ENCODE peak calls at places on chromosomes 3 and 15, in nine cellular contexts. X, J, S, Q, I, D, B, U and V are unnamed samples.

GRCh38 chr15:83764201-83764839 is 110.4 kb downstream of the ADAMTSL3 start:
- DNase-seq in X (no peak), J (no peak), S (no peak), Q (no peak), I (no peak), D (no peak), B (no peak), U (no peak), V (no peak)

GRCh38 chr3:29280675-29281264 is at the start of gene RBMS3:
- DNase-seq in X (peak), J (peak), S (peak), Q (peak), I (peak), D (peak), B (peak), U (peak), V (peak)

GRCh38 chr15:70111203-70112017 is 13.7 kb upstream of the TLE3 start:
- DNase-seq in X (no peak), J (no peak), S (peak), Q (peak), I (peak), D (peak), B (peak), U (peak), V (no peak)

GRCh38 chr15:81809543-81809942 is 236.3 kb downstream of the MEX3B start:
- DNase-seq in X (no peak), J (no peak), S (no peak), Q (peak), I (peak), D (peak), B (peak), U (peak), V (no peak)

GRCh38 chr3:197181751-197182150 is 116.7 kb downstream of the DLG1 start:
- DNase-seq in X (no peak), J (no peak), S (peak), Q (peak), I (peak), D (no peak), B (peak), U (peak), V (no peak)

GRCh38 chr3:156474560-156475389 is 80.1 kb downstream of the SSR3 start:
- DNase-seq in X (no peak), J (peak), S (no peak), Q (peak), I (no peak), D (peak), B (no peak), U (peak), V (peak)

GRCh38 chr3:131216801-131217200 is 164.8 kb upstream of the NUDT16 start:
- DNase-seq in X (peak), J (peak), S (no peak), Q (peak), I (peak), D (no peak), B (peak), U (peak), V (no peak)

GRCh38 chr3:70811880-70812279 is 499.4 kb upstream of the MDFIC2 start:
- DNase-seq in X (no peak), J (peak), S (peak), Q (peak), I (peak), D (peak), B (peak), U (peak), V (no peak)

GRCh38 chr15:101046826-101047225 is 127.7 kb downstream of the LRRK1 start:
- DNase-seq in X (no peak), J (no peak), S (no peak), Q (no peak), I (no peak), D (no peak), B (no peak), U (no peak), V (no peak)

GRCh38 chr3:114092151-114093000 is 35.8 kb downstream of the QTRT2 start:
- DNase-seq in X (no peak), J (peak), S (no peak), Q (peak), I (no peak), D (peak), B (no peak), U (peak), V (no peak)

GRCh38 chr3:104437891-104438290 is 928.8 kb upstream of the ALCAM start:
- DNase-seq in X (no peak), J (peak), S (no peak), Q (peak), I (peak), D (no peak), B (peak), U (peak), V (no peak)

GRCh38 chr3:17845026-17845425 is 102.6 kb upstream of the TBC1D5 start:
- DNase-seq in X (no peak), J (no peak), S (no peak), Q (peak), I (no peak), D (no peak), B (no peak), U (peak), V (no peak)

DNA sequence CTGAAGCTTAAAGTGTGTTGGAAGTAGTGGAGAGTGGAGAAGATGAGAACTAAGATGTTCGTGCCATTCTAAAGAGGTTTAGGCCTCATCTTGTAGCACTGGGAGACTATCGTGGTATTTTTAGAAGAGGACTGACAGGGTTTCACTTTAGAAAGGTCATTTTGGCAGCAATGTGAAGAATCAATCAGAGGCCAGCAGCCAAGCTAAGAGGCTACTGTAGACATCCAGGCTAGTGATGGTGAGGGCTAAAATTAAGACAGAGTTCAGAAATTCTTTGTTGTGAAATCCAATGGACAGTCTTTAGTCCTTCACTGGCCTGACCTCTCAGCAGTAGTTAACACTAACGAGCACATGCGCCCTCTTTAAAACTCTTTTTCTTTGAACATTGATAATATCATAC is 288.2 kb downstream of the TBL1XR1 start:
- DNase-seq in X (no peak), J (no peak), S (no peak), Q (no peak), I (no peak), D (no peak), B (no peak), U (no peak), V (no peak)
- TF ChIP-seq CTCF in X (no peak), J (no peak), S (no peak), Q (no peak), I (no peak), D (no peak), B (no peak), U (no peak), V (no peak)

DNA sequence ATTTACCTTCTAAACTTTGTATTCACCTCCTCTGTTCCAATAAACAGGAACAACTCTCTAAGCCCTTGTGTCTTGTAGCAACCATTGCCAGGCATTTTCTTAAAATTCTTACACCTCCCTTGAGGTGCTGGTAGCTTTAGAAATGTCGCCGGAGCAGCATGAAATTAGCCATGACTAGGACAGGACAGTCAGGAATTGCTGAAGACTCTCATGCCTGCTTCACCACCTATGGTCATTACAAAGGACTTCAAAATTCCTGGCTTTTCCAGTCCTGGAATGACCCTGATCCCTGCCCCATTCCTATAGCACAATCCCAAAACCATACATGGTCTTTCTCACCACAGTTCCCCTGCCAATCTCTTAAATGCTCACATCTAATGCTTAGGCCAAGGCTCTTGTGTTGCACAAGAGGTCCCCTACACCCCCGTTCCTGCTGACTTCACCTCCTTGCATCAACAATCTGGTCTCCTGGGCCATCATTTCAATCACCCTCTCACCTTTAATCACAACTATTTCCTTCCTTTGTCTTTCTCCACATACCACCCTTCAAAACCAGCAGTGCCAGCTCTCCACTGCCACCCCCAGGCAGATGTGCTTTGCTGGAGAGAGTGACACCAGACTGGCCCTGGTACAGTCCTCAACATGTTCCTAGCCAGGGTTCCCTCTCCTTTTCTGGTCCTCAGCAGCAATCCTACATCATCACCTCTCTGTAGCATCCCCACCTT is 113.2 kb upstream of the TJP1 start:
- DNase-seq in X (no peak), J (peak), S (no peak), Q (no peak), I (no peak), D (peak), B (no peak), U (no peak), V (no peak)
- TF ChIP-seq CTCF in X (no peak), J (peak), S (no peak), Q (peak), I (peak), D (no peak), B (peak), U (no peak), V (peak)

GRCh38 chr3:44077267-44077666 is 164.4 kb upstream of the TOPAZ1 start:
- DNase-seq in X (no peak), J (no peak), S (no peak), Q (peak), I (no peak), D (no peak), B (no peak), U (peak), V (no peak)
- TF ChIP-seq CTCF in X (no peak), J (peak), S (no peak), Q (peak), I (no peak), D (no peak), B (peak), U (peak), V (peak)

GRCh38 chr15:76335129-76335850 is 1.3 kb upstream of the ISL2 start:
- DNase-seq in X (no peak), J (no peak), S (no peak), Q (no peak), I (no peak), D (no peak), B (no peak), U (no peak), V (peak)

GRCh38 chr15:76332796-76333195 is 3.8 kb upstream of the ISL2 start:
- DNase-seq in X (no peak), J (no peak), S (no peak), Q (no peak), I (no peak), D (no peak), B (no peak), U (no peak), V (no peak)

GRCh38 chr15:76333309-76333708 is 3.3 kb upstream of the ISL2 start:
- DNase-seq in X (no peak), J (no peak), S (no peak), Q (no peak), I (no peak), D (no peak), B (no peak), U (no peak), V (no peak)

GRCh38 chr15:76334438-76335004 is 2.1 kb upstream of the ISL2 start:
- DNase-seq in X (no peak), J (no peak), S (no peak), Q (no peak), I (no peak), D (no peak), B (no peak), U (no peak), V (no peak)

GRCh38 chr15:76333720-76334437 is 2.7 kb upstream of the ISL2 start:
- DNase-seq in X (no peak), J (no peak), S (no peak), Q (no peak), I (no peak), D (no peak), B (no peak), U (no peak), V (no peak)
- TF ChIP-seq CTCF in X (no peak), J (peak), S (no peak), Q (peak), I (peak), D (no peak), B (peak), U (peak), V (peak)

DNA sequence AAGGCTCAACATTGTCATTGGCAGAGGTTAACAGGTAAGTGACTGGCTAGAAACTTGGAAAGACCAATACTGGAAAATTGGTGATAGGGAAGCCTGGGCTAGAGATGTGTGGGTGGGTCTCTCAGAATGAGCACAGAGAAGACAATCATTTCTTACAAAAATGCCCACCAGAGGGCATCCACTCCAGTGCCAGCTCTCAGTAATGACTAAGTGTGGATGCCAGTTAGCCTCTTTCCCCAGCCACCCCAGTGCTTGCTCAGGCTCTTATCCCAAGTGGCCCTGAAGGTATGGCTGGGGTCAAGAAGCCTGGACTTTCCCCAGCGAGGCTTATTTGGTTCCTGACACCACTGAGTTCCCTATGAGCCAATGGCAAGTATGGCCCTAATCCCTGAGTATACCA is 115.9 kb upstream of the ST8SIA2 start:
- DNase-seq in X (no peak), J (peak), S (peak), Q (no peak), I (no peak), D (peak), B (peak), U (peak), V (peak)
- TF ChIP-seq CTCF in X (no peak), J (peak), S (no peak), Q (no peak), I (no peak), D (peak), B (peak), U (no peak), V (peak)

GRCh38 chr3:124787490-124788195 is 57.4 kb downstream of the UMPS start:
- DNase-seq in X (no peak), J (no peak), S (no peak), Q (peak), I (peak), D (no peak), B (no peak), U (peak), V (no peak)

GRCh38 chr3:124785966-124786365 is 55.7 kb downstream of the UMPS start:
- DNase-seq in X (no peak), J (no peak), S (no peak), Q (no peak), I (peak), D (no peak), B (no peak), U (no peak), V (no peak)

GRCh38 chr3:124788254-124788745 is 58.0 kb downstream of the UMPS start:
- DNase-seq in X (no peak), J (no peak), S (no peak), Q (no peak), I (no peak), D (no peak), B (no peak), U (no peak), V (no peak)

GRCh38 chr3:124784686-124785382 is 54.6 kb downstream of the UMPS start:
- DNase-seq in X (peak), J (no peak), S (no peak), Q (no peak), I (no peak), D (no peak), B (no peak), U (no peak), V (no peak)

GRCh38 chr3:124786491-124787241 is 56.4 kb downstream of the UMPS start:
- DNase-seq in X (no peak), J (peak), S (no peak), Q (peak), I (peak), D (no peak), B (no peak), U (peak), V (no peak)
- TF ChIP-seq CTCF in X (peak), J (no peak), S (no peak), Q (peak), I (peak), D (no peak), B (peak), U (peak), V (no peak)

GRCh38 chr3:107604057-107604802 is 81.5 kb downstream of the BBX start:
- DNase-seq in X (no peak), J (no peak), S (no peak), Q (peak), I (peak), D (no peak), B (peak), U (peak), V (no peak)

GRCh38 chr3:107599755-107600122 is 77.0 kb downstream of the BBX start:
- DNase-seq in X (no peak), J (no peak), S (no peak), Q (no peak), I (no peak), D (no peak), B (no peak), U (no peak), V (no peak)

GRCh38 chr3:107598926-107599754 is 76.4 kb downstream of the BBX start:
- DNase-seq in X (no peak), J (peak), S (peak), Q (peak), I (peak), D (peak), B (peak), U (peak), V (peak)

GRCh38 chr3:107596639-107597038 is 73.9 kb downstream of the BBX start:
- DNase-seq in X (no peak), J (no peak), S (no peak), Q (no peak), I (no peak), D (no peak), B (no peak), U (no peak), V (no peak)

DNA sequence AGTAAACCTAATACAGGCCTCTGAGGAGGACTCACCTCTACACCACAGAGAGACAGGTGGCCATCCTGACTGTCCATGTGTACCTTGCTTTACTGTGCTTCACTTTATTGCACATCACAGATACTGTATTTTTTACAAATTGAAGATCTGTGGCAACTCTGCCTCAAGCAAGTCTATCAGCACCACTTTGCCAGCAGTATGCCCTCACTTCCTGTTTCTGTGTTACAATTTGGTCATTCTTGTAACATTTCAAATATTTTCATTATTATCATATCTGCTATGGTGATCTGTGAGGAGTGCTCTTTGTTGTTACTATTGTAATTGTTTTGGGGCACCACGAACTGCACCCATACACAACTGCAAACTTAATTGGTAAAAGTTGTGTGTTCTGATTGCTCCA is 78.0 kb downstream of the BBX start:
- DNase-seq in X (no peak), J (no peak), S (no peak), Q (peak), I (no peak), D (no peak), B (no peak), U (no peak), V (no peak)
- TF ChIP-seq CTCF in X (no peak), J (no peak), S (no peak), Q (no peak), I (no peak), D (no peak), B (no peak), U (no peak), V (no peak)

DNA sequence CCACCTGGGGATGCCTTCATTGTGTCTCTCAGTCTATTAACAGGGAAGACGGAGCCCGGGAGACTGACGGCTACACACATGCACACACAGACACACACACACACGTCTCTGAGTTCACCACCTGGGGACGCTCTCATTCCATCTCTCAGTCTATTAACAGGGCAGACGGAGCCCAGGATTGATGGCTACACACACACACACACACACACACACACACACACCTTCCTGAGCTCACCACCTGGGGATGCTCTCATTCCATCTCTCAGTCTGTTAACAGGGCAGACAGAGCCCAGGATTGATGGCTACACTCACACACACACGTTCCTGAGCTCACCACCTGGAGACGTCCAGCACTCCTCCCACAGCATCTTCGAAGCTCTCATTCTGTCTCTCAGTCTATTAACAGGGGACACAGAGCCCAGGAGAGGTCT is 143.9 kb downstream of the OR4M2 start:
- DNase-seq in X (no peak), J (no peak), S (no peak), Q (no peak), I (no peak), D (no peak), B (no peak), U (no peak), V (no peak)
- TF ChIP-seq CTCF in X (no peak), J (no peak), S (no peak), Q (no peak), I (no peak), D (no peak), B (no peak), U (no peak), V (peak)